ENCODE peak calls at places on chromosomes 3 and 15, in seven cellular contexts. One of them, this sample, is unnamed.

GRCh38 chr3:28334552-28334951 is 14.0 kb upstream of the ZCWPW2 start:
- DNase-seq in tibial nerve: no peak
- DNase-seq in ovary: no peak
- DNase-seq in A549: no peak
- DNase-seq in HepG2: no peak
- DNase-seq in transverse colon: no peak
- DNase-seq in GM12878: no peak
- DNase-seq in this sample: no peak

GRCh38 chr15:40229956-40230355 is 8.9 kb upstream of the PAK6 start:
- DNase-seq in tibial nerve: no peak
- DNase-seq in ovary: no peak
- DNase-seq in A549: no peak
- DNase-seq in HepG2: no peak
- DNase-seq in transverse colon: no peak
- DNase-seq in GM12878: no peak
- DNase-seq in this sample: no peak

GRCh38 chr3:49563040-49563578 is 8.8 kb downstream of the BSN start:
- DNase-seq in tibial nerve: no peak
- DNase-seq in ovary: no peak
- DNase-seq in A549: no peak
- DNase-seq in HepG2: no peak
- DNase-seq in transverse colon: no peak
- DNase-seq in GM12878: no peak
- DNase-seq in this sample: no peak

GRCh38 chr15:38699633-38700230 is 135.1 kb upstream of the RASGRP1 start:
- DNase-seq in tibial nerve: peak; percentile 35
- DNase-seq in ovary: no peak
- DNase-seq in A549: peak; percentile 50
- DNase-seq in HepG2: peak; percentile 44
- DNase-seq in transverse colon: peak; percentile 76
- DNase-seq in GM12878: no peak
- DNase-seq in this sample: no peak

GRCh38 chr3:129974451-129975331 is at the start of gene TRH:
- DNase-seq in tibial nerve: no peak
- DNase-seq in ovary: no peak
- DNase-seq in A549: no peak
- DNase-seq in HepG2: no peak
- DNase-seq in transverse colon: no peak
- DNase-seq in GM12878: no peak
- DNase-seq in this sample: no peak

GRCh38 chr3:52095990-52096775 is 39.8 kb upstream of the DUSP7 start:
- DNase-seq in tibial nerve: no peak
- DNase-seq in ovary: no peak
- DNase-seq in A549: no peak
- DNase-seq in HepG2: no peak
- DNase-seq in transverse colon: no peak
- DNase-seq in GM12878: no peak
- DNase-seq in this sample: no peak

GRCh38 chr15:39580630-39581500 is at the start of gene THBS1:
- DNase-seq in tibial nerve: peak; percentile 86
- DNase-seq in ovary: peak; percentile 93
- DNase-seq in A549: peak; percentile 57
- DNase-seq in HepG2: peak; percentile 81
- DNase-seq in transverse colon: peak; percentile 92
- DNase-seq in GM12878: no peak
- DNase-seq in this sample: peak; percentile 98

GRCh38 chr3:170497197-170497596 is 78.5 kb downstream of the CLDN11 start:
- DNase-seq in tibial nerve: no peak
- DNase-seq in ovary: no peak
- DNase-seq in A549: no peak
- DNase-seq in HepG2: no peak
- DNase-seq in transverse colon: no peak
- DNase-seq in GM12878: no peak
- DNase-seq in this sample: no peak

GRCh38 chr15:26023691-26024090 is 160.6 kb upstream of the ATP10A start:
- DNase-seq in tibial nerve: no peak
- DNase-seq in ovary: no peak
- DNase-seq in A549: no peak
- DNase-seq in HepG2: no peak
- DNase-seq in transverse colon: no peak
- DNase-seq in GM12878: no peak
- DNase-seq in this sample: peak; percentile 70

GRCh38 chr3:32577621-32578556 is 7.2 kb upstream of the DYNC1LI1 start:
- DNase-seq in tibial nerve: no peak
- DNase-seq in ovary: no peak
- DNase-seq in A549: no peak
- DNase-seq in HepG2: no peak
- DNase-seq in transverse colon: no peak
- DNase-seq in GM12878: peak; percentile 66
- DNase-seq in this sample: no peak

GRCh38 chr15:83898295-83898694 is 244.4 kb downstream of the ADAMTSL3 start:
- DNase-seq in tibial nerve: no peak
- DNase-seq in ovary: no peak
- DNase-seq in A549: no peak
- DNase-seq in HepG2: no peak
- DNase-seq in transverse colon: no peak
- DNase-seq in GM12878: no peak
- DNase-seq in this sample: no peak

GRCh38 chr15:32028921-32029320 is 1.4 kb upstream of the CHRNA7 start:
- DNase-seq in tibial nerve: no peak
- DNase-seq in ovary: no peak
- DNase-seq in A549: no peak
- DNase-seq in HepG2: no peak
- DNase-seq in transverse colon: no peak
- DNase-seq in GM12878: no peak
- DNase-seq in this sample: no peak

GRCh38 chr3:141112686-141113255 is 61.6 kb downstream of the SPSB4 start:
- DNase-seq in tibial nerve: no peak
- DNase-seq in ovary: no peak
- DNase-seq in A549: no peak
- DNase-seq in HepG2: no peak
- DNase-seq in transverse colon: no peak
- DNase-seq in GM12878: no peak
- DNase-seq in this sample: no peak

GRCh38 chr3:194306771-194307640 is 44.1 kb downstream of the CPN2 start:
- DNase-seq in tibial nerve: no peak
- DNase-seq in ovary: no peak
- DNase-seq in A549: no peak
- DNase-seq in HepG2: no peak
- DNase-seq in transverse colon: peak; percentile 34
- DNase-seq in GM12878: peak; percentile 81
- DNase-seq in this sample: no peak

GRCh38 chr15:63501256-63502089 is 2.9 kb upstream of the USP3 start:
- DNase-seq in tibial nerve: peak; percentile 54
- DNase-seq in ovary: peak; percentile 89
- DNase-seq in A549: peak; percentile 88
- DNase-seq in HepG2: peak; percentile 38
- DNase-seq in transverse colon: peak; percentile 83
- DNase-seq in GM12878: no peak
- DNase-seq in this sample: no peak

GRCh38 chr3:153144779-153145178 is 17.2 kb upstream of the RAP2B start:
- DNase-seq in tibial nerve: no peak
- DNase-seq in ovary: no peak
- DNase-seq in A549: no peak
- DNase-seq in HepG2: no peak
- DNase-seq in transverse colon: no peak
- DNase-seq in GM12878: no peak
- DNase-seq in this sample: no peak

GRCh38 chr3:169280010-169280585 is 383.4 kb downstream of the MECOM start:
- DNase-seq in tibial nerve: no peak
- DNase-seq in ovary: no peak
- DNase-seq in A549: no peak
- DNase-seq in HepG2: no peak
- DNase-seq in transverse colon: no peak
- DNase-seq in GM12878: no peak
- DNase-seq in this sample: no peak

GRCh38 chr3:169286992-169287391 is 376.5 kb downstream of the MECOM start:
- DNase-seq in tibial nerve: no peak
- DNase-seq in ovary: no peak
- DNase-seq in A549: no peak
- DNase-seq in HepG2: no peak
- DNase-seq in transverse colon: no peak
- DNase-seq in GM12878: no peak
- DNase-seq in this sample: no peak

GRCh38 chr3:169286214-169286613 is 377.3 kb downstream of the MECOM start:
- DNase-seq in tibial nerve: no peak
- DNase-seq in ovary: no peak
- DNase-seq in A549: no peak
- DNase-seq in HepG2: no peak
- DNase-seq in transverse colon: no peak
- DNase-seq in GM12878: no peak
- DNase-seq in this sample: no peak

GRCh38 chr3:169285057-169285990 is 378.2 kb downstream of the MECOM start:
- DNase-seq in tibial nerve: no peak
- DNase-seq in ovary: no peak
- DNase-seq in A549: no peak
- DNase-seq in HepG2: no peak
- DNase-seq in transverse colon: no peak
- DNase-seq in GM12878: no peak
- DNase-seq in this sample: no peak

DNA sequence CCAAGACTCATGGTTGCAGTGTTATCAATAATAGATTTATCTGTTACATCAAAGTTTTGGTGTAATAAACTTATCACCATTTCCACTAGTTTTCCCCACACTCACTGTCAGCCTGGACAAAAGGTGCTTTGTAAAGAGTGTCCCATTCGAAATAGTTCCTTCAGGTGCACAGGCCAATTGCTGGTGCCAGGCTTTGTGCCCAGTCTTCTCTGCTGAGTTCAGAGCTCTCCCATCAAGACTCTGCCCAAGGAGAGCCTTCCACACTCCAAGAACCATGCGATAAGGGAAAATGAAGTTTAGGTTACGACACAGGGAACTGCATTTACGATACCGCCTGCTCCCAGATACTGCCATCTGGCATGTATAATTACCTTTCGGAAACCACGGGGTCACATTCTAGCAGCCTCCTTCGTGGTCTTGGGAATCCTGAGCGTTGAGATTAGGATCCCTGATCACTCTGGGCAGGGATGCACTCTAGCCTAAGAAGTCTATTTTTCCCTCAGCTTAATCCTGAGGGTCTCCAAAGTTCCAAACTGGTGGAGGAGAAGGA is 379.5 kb downstream of the MECOM start:
- DNase-seq in tibial nerve: no peak
- DNase-seq in ovary: no peak
- DNase-seq in A549: no peak
- DNase-seq in HepG2: no peak
- DNase-seq in transverse colon: no peak
- DNase-seq in GM12878: no peak
- DNase-seq in this sample: no peak
- H3K27ac ChIP-seq in tibial nerve: no peak overlapping the region
- H3K27ac ChIP-seq in ovary: no peak overlapping the region
- H3K27ac ChIP-seq in A549: no peak overlapping the region
- H3K27ac ChIP-seq in HepG2: no peak overlapping the region
- H3K27ac ChIP-seq in transverse colon: peak overlapping the region; percentile 61
- H3K27ac ChIP-seq in GM12878: no peak overlapping the region
- H3K27ac ChIP-seq in this sample: no peak overlapping the region

DNA sequence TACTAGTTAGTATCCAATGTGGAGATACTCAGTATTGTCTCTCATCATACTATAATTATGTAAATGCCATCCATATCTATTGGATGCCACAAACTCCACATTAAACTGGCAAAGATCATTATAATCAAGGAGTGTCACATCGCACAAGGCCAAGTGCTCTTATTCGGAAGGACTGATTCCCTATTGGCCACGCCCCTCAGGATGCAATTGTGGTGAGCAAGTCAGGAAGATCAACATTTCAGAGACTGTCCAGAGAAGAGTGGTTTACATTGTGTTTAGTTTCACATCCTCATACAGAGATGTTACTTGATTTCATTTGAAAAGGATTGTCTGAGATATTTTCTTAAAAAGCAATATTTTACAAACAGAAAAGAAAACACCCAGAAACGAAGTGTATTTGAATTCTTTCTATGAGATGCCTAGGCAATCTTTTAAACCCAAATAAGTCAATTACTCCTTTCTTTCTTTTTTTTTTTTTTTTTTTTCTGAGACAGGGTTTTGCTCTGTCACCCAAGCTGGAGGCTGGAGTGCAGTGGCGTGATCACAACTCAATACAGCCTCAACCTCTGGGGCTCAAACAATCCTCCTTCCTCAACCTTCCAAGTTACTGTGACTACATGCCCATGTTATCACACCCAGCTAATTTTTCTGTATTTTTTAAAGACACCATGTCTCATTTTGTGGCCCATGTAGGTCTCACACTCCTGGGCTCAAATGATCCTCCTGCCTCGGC is 369.1 kb downstream of the RBMS3 start:
- DNase-seq in tibial nerve: no peak
- DNase-seq in ovary: no peak
- DNase-seq in A549: no peak
- DNase-seq in HepG2: no peak
- DNase-seq in transverse colon: peak; percentile 11
- DNase-seq in GM12878: peak; percentile 44
- DNase-seq in this sample: no peak
- TF ChIP-seq EP300 in tibial nerve: no peak
- TF ChIP-seq EP300 in ovary: no peak
- TF ChIP-seq EP300 in A549: no peak
- TF ChIP-seq EP300 in HepG2: no peak
- TF ChIP-seq EP300 in transverse colon: no peak
- TF ChIP-seq EP300 in GM12878: peak; percentile 53
- TF ChIP-seq EP300 in this sample: no peak

GRCh38 chr3:184741798-184742675 is 30.2 kb upstream of the MAGEF1 start:
- DNase-seq in tibial nerve: no peak
- DNase-seq in ovary: no peak
- DNase-seq in A549: no peak
- DNase-seq in HepG2: no peak
- DNase-seq in transverse colon: no peak
- DNase-seq in GM12878: no peak
- DNase-seq in this sample: no peak
- H3K27ac ChIP-seq in tibial nerve: no peak overlapping the region
- H3K27ac ChIP-seq in ovary: no peak overlapping the region
- H3K27ac ChIP-seq in A549: no peak overlapping the region
- H3K27ac ChIP-seq in HepG2: no peak overlapping the region
- H3K27ac ChIP-seq in transverse colon: no peak overlapping the region
- H3K27ac ChIP-seq in GM12878: no peak overlapping the region
- H3K27ac ChIP-seq in this sample: no peak overlapping the region

DNA sequence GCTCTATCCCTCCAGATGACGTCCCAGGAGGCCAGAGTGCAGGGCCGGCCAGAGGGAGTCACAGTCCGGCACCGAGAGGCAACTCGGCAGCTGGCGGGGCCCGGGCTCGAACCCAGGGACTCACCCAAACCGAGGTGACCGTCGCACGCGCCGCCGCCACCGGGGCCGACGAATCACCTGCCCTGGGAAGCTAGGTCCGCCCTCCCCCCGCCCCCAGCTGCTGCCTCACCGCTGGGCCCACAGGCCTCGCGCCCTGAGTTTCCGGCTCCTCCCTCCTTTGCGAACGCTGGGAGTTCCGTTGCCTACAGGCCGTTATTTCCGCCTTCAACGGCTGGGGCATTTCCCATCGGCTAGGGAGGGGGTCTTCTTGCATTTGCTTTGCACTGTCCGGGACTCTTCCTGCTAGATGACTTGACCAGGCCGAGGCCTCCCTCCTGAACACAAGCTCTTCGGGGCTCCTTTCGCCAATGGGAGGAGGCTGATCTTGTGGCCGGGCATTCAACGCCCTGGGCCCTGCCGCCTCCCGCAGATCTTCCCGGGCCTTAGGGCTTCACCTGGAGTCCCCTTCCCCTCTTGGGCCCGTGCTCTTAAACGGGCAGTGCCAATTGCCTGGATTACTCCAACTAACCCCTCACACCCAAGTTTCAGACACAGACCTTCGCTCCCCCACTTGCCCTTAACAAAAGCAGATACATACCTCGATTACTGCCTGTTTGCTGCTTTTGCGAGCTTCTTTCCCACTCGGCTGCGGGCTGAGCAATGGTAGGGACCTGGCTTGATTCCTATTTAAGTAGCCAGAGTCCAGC is at the start of gene SNUPN:
- DNase-seq in tibial nerve: peak; percentile 90
- DNase-seq in ovary: peak; percentile 93
- DNase-seq in A549: peak; percentile 99
- DNase-seq in HepG2: peak; percentile 91
- DNase-seq in transverse colon: peak; percentile 96
- DNase-seq in GM12878: peak; percentile 87
- DNase-seq in this sample: peak; percentile 98
- TF ChIP-seq EP300 in tibial nerve: peak; percentile 93
- TF ChIP-seq EP300 in ovary: peak; percentile 20
- TF ChIP-seq EP300 in A549: no peak
- TF ChIP-seq EP300 in HepG2: peak; percentile 52
- TF ChIP-seq EP300 in transverse colon: no peak
- TF ChIP-seq EP300 in GM12878: no peak
- TF ChIP-seq EP300 in this sample: no peak